ENCODE peak calls at places on chromosomes 7 and 10, in four cellular contexts. One of them, this sample, is unnamed.

GRCh38 chr10:31075434-31075833 is 43.8 kb upstream of the ZNF438 start:
- DNase-seq in HepG2: no peak
- DNase-seq in K562: no peak
- DNase-seq in GM12878: no peak
- DNase-seq in this sample: no peak

GRCh38 chr7:39085590-39086049 is 107.9 kb downstream of the POU6F2 start:
- DNase-seq in HepG2: no peak
- DNase-seq in GM12878: no peak
- DNase-seq in K562: no peak
- DNase-seq in this sample: peak; percentile 20

GRCh38 chr10:23439920-23440875 is 1.3 kb downstream of the OTUD1 start:
- DNase-seq in K562: no peak
- DNase-seq in HepG2: no peak
- DNase-seq in GM12878: no peak
- DNase-seq in this sample: peak; percentile 39

GRCh38 chr7:75572814-75573213 is 80.7 kb downstream of the SPDYE5 start:
- DNase-seq in HepG2: no peak
- DNase-seq in K562: no peak
- DNase-seq in GM12878: no peak
- DNase-seq in this sample: no peak

GRCh38 chr10:72261323-72262018 is 12.3 kb upstream of the DDIT4 start:
- DNase-seq in K562: peak; percentile 70
- DNase-seq in GM12878: peak; percentile 90
- DNase-seq in HepG2: no peak
- DNase-seq in this sample: no peak

GRCh38 chr10:96271017-96271815 is at the start of gene BLNK:
- DNase-seq in GM12878: peak; percentile 92
- DNase-seq in K562: no peak
- DNase-seq in HepG2: no peak
- DNase-seq in this sample: no peak

GRCh38 chr10:128080231-128080630 is 46.0 kb downstream of the MKI67 start:
- DNase-seq in K562: no peak
- DNase-seq in HepG2: no peak
- DNase-seq in GM12878: no peak
- DNase-seq in this sample: no peak

GRCh38 chr7:8724080-8724718 is 290.8 kb downstream of the NXPH1 start:
- DNase-seq in K562: peak; percentile 68
- DNase-seq in HepG2: peak; percentile 37
- DNase-seq in GM12878: no peak
- DNase-seq in this sample: peak; percentile 75

GRCh38 chr10:47165711-47166404 is 134.1 kb upstream of the GDF10 start:
- DNase-seq in K562: no peak
- DNase-seq in HepG2: no peak
- DNase-seq in GM12878: no peak
- DNase-seq in this sample: no peak

GRCh38 chr10:87660484-87661133 is 931 bp downstream of the PAPSS2 start:
- DNase-seq in K562: peak; percentile 40
- DNase-seq in HepG2: no peak
- DNase-seq in GM12878: no peak
- DNase-seq in this sample: no peak

GRCh38 chr7:105887569-105888199 is 11.3 kb upstream of the ATXN7L1 start:
- DNase-seq in GM12878: no peak
- DNase-seq in HepG2: no peak
- DNase-seq in K562: no peak
- DNase-seq in this sample: no peak

GRCh38 chr7:28768577-28769147 is 189.5 kb downstream of the TRIL start:
- DNase-seq in K562: no peak
- DNase-seq in HepG2: no peak
- DNase-seq in GM12878: no peak
- DNase-seq in this sample: no peak

GRCh38 chr10:126227762-126228134 is 160.5 kb downstream of the ADAM12 start:
- DNase-seq in HepG2: no peak
- DNase-seq in K562: no peak
- DNase-seq in GM12878: no peak
- DNase-seq in this sample: no peak

GRCh38 chr7:94374231-94374630 is 20.5 kb upstream of the COL1A2 start:
- DNase-seq in K562: no peak
- DNase-seq in GM12878: no peak
- DNase-seq in HepG2: no peak
- DNase-seq in this sample: peak; percentile 43

GRCh38 chr10:4111593-4111992 is 326.6 kb upstream of the KLF6 start:
- DNase-seq in HepG2: no peak
- DNase-seq in K562: no peak
- DNase-seq in GM12878: no peak
- DNase-seq in this sample: no peak

GRCh38 chr7:36391436-36392198 is 2.0 kb downstream of the ANLN start:
- DNase-seq in HepG2: no peak
- DNase-seq in GM12878: peak; percentile 27
- DNase-seq in K562: peak; percentile 26
- DNase-seq in this sample: no peak

GRCh38 chr10:79186742-79187544 is 118.2 kb downstream of the ZMIZ1 start:
- DNase-seq in GM12878: no peak
- DNase-seq in HepG2: no peak
- DNase-seq in K562: no peak
- DNase-seq in this sample: no peak

GRCh38 chr10:129626801-129627434 is 159.9 kb downstream of the MGMT start:
- DNase-seq in HepG2: no peak
- DNase-seq in GM12878: no peak
- DNase-seq in K562: no peak
- DNase-seq in this sample: no peak

GRCh38 chr10:14386202-14386593 is 55.5 kb upstream of the FRMD4A start:
- DNase-seq in K562: no peak
- DNase-seq in GM12878: no peak
- DNase-seq in HepG2: no peak
- DNase-seq in this sample: no peak

GRCh38 chr7:19920200-19920599 is 146.8 kb upstream of the TMEM196 start:
- DNase-seq in GM12878: no peak
- DNase-seq in HepG2: no peak
- DNase-seq in K562: no peak
- DNase-seq in this sample: no peak

GRCh38 chr7:119996634-119997033 is 276.3 kb upstream of the KCND2 start:
- DNase-seq in HepG2: no peak
- DNase-seq in GM12878: no peak
- DNase-seq in K562: no peak
- DNase-seq in this sample: no peak

GRCh38 chr10:112795067-112795466 is 155.0 kb upstream of the TCF7L2 start:
- DNase-seq in K562: no peak
- DNase-seq in HepG2: no peak
- DNase-seq in GM12878: no peak
- DNase-seq in this sample: no peak

GRCh38 chr10:6014241-6014761 is 37.0 kb upstream of the IL15RA start:
- DNase-seq in HepG2: peak; percentile 34
- DNase-seq in GM12878: peak; percentile 30
- DNase-seq in K562: peak; percentile 55
- DNase-seq in this sample: peak; percentile 55

GRCh38 chr10:92384741-92385140 is 93.8 kb downstream of the MARCHF5 start:
- DNase-seq in HepG2: no peak
- DNase-seq in GM12878: no peak
- DNase-seq in K562: no peak
- DNase-seq in this sample: no peak

GRCh38 chr7:120402368-120402767 is 129.4 kb downstream of the KCND2 start:
- DNase-seq in GM12878: no peak
- DNase-seq in K562: no peak
- DNase-seq in HepG2: no peak
- DNase-seq in this sample: no peak

GRCh38 chr7:105664816-105665525 is 83.7 kb upstream of the EFCAB10 start:
- DNase-seq in GM12878: no peak
- DNase-seq in K562: peak; percentile 88
- DNase-seq in HepG2: peak; percentile 89
- DNase-seq in this sample: peak; percentile 56

GRCh38 chr7:45524373-45524913 is 49.7 kb upstream of the ADCY1 start:
- DNase-seq in HepG2: no peak
- DNase-seq in GM12878: no peak
- DNase-seq in K562: no peak
- DNase-seq in this sample: no peak

DNA sequence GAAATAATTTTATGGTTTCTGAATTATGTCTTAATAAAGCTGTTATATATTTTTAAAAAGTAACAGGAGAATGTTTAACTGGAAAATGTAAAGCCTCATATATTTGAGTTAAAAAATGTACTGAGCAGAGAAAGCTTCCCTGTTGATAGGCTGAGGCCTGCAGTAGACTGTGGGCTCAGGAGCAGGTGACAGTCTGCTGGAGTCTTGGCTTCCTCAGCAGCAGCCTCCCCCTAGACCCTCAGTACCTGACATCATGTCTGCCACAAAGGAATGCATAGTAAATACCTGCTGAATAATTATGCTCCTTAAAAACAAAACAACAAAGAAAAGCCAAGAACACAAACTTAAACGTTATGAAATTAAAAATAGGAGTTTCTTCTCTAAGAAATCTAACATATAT is 73.9 kb upstream of the NOBOX start:
- DNase-seq in GM12878: no peak
- DNase-seq in K562: no peak
- DNase-seq in HepG2: no peak
- DNase-seq in this sample: no peak
- TF ChIP-seq TCF7 in GM12878: no peak
- TF ChIP-seq TCF7 in K562: no peak
- TF ChIP-seq TCF7 in HepG2: no peak
- TF ChIP-seq TCF7 in this sample: no peak

GRCh38 chr7:47940482-47941001 is 7.7 kb downstream of the PKD1L1 start:
- DNase-seq in K562: no peak
- DNase-seq in HepG2: no peak
- DNase-seq in GM12878: no peak
- DNase-seq in this sample: no peak
- TF ChIP-seq TCF7 in K562: no peak
- TF ChIP-seq TCF7 in HepG2: no peak
- TF ChIP-seq TCF7 in GM12878: no peak
- TF ChIP-seq TCF7 in this sample: no peak

GRCh38 chr7:1454471-1455065 is 4.7 kb downstream of the MICALL2 start:
- DNase-seq in K562: no peak
- DNase-seq in HepG2: no peak
- DNase-seq in GM12878: no peak
- DNase-seq in this sample: no peak
- TF ChIP-seq TCF7 in K562: no peak
- TF ChIP-seq TCF7 in HepG2: no peak
- TF ChIP-seq TCF7 in GM12878: no peak
- TF ChIP-seq TCF7 in this sample: no peak

DNA sequence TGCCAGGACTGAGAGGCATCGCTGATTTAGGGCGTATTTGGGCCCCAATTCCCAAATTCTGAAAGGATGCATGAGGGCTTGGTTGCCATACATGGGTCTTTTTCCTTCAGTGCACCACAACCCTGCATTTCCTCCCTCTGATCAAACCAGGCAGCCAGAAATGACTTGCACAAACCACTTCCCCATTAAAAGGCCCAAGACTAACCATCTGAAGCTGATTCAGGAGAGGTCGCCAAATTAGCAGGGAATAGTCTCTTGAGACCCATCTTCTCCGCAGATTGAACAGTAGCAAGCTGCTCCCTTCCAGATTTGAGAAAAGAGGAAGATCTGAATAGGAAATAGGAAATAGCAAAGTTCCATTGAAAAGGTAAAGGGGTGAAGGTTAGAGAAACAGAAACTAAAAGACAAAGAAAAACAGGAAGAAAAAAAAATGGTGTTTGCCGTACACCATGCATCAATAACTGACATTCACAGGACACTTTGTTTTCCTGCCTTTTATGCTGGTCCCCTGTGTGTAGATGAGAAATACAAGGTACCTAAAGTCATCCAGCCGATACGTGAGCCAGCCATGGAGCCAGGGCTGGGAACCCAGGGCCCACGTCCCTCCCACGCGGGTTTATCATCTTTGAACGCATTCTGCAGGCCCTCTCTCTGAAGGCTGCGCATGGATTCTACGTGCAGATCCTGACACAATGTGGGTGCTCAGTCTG is 268.3 kb upstream of the NPVF start:
- DNase-seq in K562: peak; percentile 20
- DNase-seq in HepG2: no peak
- DNase-seq in GM12878: peak; percentile 39
- DNase-seq in this sample: no peak
- TF ChIP-seq TCF7 in K562: no peak
- TF ChIP-seq TCF7 in HepG2: no peak
- TF ChIP-seq TCF7 in GM12878: no peak
- TF ChIP-seq TCF7 in this sample: no peak

GRCh38 chr10:59595584-59595983 is 114.1 kb downstream of the SLC16A9 start:
- DNase-seq in HepG2: no peak
- DNase-seq in GM12878: no peak
- DNase-seq in K562: no peak
- DNase-seq in this sample: no peak
- TF ChIP-seq TCF7 in HepG2: no peak
- TF ChIP-seq TCF7 in GM12878: no peak
- TF ChIP-seq TCF7 in K562: no peak
- TF ChIP-seq TCF7 in this sample: no peak

GRCh38 chr7:150379590-150380379 is 655 bp downstream of the ZNF775 start:
- DNase-seq in GM12878: no peak
- DNase-seq in K562: peak; percentile 71
- DNase-seq in HepG2: no peak
- DNase-seq in this sample: peak; percentile 28
- TF ChIP-seq TCF7 in GM12878: no peak
- TF ChIP-seq TCF7 in K562: no peak
- TF ChIP-seq TCF7 in HepG2: no peak
- TF ChIP-seq TCF7 in this sample: no peak

GRCh38 chr7:112987171-112987570 is 99.5 kb downstream of the GPR85 start:
- DNase-seq in K562: no peak
- DNase-seq in HepG2: no peak
- DNase-seq in GM12878: no peak
- DNase-seq in this sample: no peak

GRCh38 chr7:112986256-112987031 is 100.2 kb downstream of the GPR85 start:
- DNase-seq in HepG2: no peak
- DNase-seq in K562: no peak
- DNase-seq in GM12878: no peak
- DNase-seq in this sample: no peak

GRCh38 chr7:112981966-112982365 is 104.7 kb downstream of the GPR85 start:
- DNase-seq in GM12878: no peak
- DNase-seq in K562: no peak
- DNase-seq in HepG2: no peak
- DNase-seq in this sample: no peak

GRCh38 chr7:112982441-112983063 is 104.1 kb downstream of the GPR85 start:
- DNase-seq in HepG2: no peak
- DNase-seq in GM12878: no peak
- DNase-seq in K562: no peak
- DNase-seq in this sample: no peak

DNA sequence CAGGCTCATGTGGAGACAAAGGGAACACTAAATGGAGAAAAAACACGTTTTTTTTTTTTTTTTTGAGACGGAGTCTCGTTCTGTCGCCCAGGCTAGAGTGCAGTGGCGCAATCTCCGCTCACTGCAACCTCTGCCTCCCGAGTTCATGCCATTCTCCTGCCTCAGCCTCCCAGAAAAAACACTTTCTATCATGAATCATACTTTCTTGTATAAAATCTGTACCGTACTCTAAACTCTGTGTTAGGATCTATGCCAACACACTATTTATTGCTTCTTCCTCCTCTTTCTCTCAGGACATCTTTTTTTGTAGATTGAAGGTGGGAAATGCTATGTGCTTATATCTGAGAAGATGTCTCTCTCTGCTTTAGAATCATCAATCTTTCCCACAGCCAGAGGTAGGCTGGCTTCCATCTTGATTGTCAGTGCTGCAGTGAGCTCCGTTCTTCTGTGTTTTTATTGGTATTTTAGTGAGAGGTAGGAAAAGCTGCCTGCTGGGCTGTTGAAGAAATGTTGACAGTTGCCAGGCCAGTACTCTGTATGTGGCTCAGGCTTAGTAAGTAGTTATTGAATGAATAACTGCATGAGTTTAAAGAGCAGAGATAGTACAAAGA is 101.1 kb downstream of the GPR85 start:
- DNase-seq in GM12878: no peak
- DNase-seq in HepG2: no peak
- DNase-seq in K562: no peak
- DNase-seq in this sample: no peak
- TF ChIP-seq TCF7 in GM12878: no peak
- TF ChIP-seq TCF7 in HepG2: no peak
- TF ChIP-seq TCF7 in K562: no peak
- TF ChIP-seq TCF7 in this sample: no peak